ENCODE peak calls at places on chromosome 7, in five cellular contexts. I, X, B, F and S are unnamed samples.

GRCh38 chr7:71465741-71466189 is 333.8 kb downstream of the GALNT17 start:
- DNase-seq in I (no peak), X (no peak), B (no peak), F (no peak), S (no peak)

GRCh38 chr7:107978815-107979408 is 24.0 kb downstream of the LAMB1 start:
- DNase-seq in I (no peak), X (no peak), B (no peak), F (no peak), S (no peak)

GRCh38 chr7:45987521-45988290 is 66.6 kb upstream of the IGFBP3 start:
- DNase-seq in I (no peak), X (no peak), B (no peak), F (no peak), S (no peak)

GRCh38 chr7:34025579-34025978 is 120.2 kb downstream of the BMPER start:
- DNase-seq in I (no peak), X (no peak), B (no peak), F (no peak), S (no peak)

GRCh38 chr7:95865716-95866371 is 93.5 kb downstream of the DYNC1I1 start:
- DNase-seq in I (peak), X (peak), B (peak), F (peak), S (peak)

GRCh38 chr7:37977243-37977642 is 56.8 kb downstream of the EPDR1 start:
- DNase-seq in I (no peak), X (no peak), B (no peak), F (no peak), S (no peak)

GRCh38 chr7:157854066-157854891 is 517.5 kb downstream of the DNAJB6 start:
- DNase-seq in I (no peak), X (no peak), B (no peak), F (no peak), S (no peak)

GRCh38 chr7:83820641-83821040 is 171.7 kb upstream of the SEMA3E start:
- DNase-seq in I (no peak), X (no peak), B (no peak), F (no peak), S (no peak)

GRCh38 chr7:127393370-127394058 is 1.0 kb upstream of the ZNF800 start:
- DNase-seq in I (peak), X (no peak), B (no peak), F (peak), S (peak)

GRCh38 chr7:112449353-112449752 is 907 bp upstream of the IFRD1 start:
- DNase-seq in I (peak), X (peak), B (no peak), F (no peak), S (peak)

GRCh38 chr7:962401-963081 is 8.1 kb upstream of the ADAP1 start:
- DNase-seq in I (no peak), X (no peak), B (no peak), F (no peak), S (no peak)

DNA sequence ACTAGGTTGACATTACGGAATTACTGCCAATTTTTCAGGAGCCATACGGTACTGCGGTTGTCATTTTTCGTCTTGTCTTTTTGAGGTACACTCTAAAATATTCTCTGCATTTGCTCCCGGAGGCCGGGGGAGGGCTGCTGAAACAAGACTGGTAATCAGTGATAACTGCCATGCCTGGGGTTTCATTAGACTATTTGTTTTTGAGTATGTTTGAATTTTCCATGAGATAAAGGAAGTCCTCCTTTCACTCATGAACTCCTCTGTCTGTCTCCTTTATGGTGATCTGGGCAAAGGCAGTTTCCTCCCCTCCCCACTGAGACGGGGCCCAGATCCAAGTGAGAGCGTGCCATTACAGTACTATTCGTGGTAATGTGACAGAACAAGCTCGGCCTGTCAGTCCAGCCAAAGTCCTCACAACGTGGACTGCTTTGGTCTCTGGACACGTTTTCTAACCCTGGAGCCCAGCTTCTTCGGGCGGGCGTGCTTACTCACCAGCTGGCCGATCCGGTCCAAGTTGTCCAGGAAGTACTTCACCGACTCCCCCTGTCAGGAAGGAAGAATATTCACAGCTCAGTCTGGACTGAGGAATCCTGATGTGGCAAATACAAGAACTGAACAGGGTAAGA is 45.1 kb downstream of the AMZ1 start:
- DNase-seq in I (peak), X (peak), B (peak), F (peak), S (peak)
- H3K4me2 ChIP-seq in I (peak), X (peak), B (no peak), F (no peak), S (peak)

DNA sequence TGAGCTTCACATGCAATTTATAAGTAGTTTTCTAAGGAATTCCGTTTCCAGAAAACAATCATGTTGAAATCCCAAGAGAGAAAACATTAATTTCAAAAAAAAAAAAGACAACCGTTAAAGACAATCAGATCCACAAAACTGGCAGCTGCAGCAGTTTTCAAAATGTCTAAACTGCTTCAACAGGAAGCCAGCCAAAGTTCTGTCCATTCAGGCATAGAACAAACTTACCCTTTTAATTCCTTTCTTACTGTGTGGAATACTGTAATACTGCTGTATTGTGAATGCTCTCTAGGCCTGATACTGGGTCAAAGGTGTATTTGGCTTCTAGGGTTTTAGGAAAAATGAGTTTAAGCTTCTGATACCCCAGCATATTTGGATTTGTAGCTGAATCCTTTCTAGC is 31.6 kb downstream of the HOXA1 start:
- DNase-seq in I (no peak), X (peak), B (peak), F (no peak), S (peak)
- H3K4me2 ChIP-seq in I (no peak), X (no peak), B (no peak), F (no peak), S (no peak)

GRCh38 chr7:11830004-11830403 is 2.0 kb downstream of the THSD7A start:
- DNase-seq in I (no peak), X (peak), B (no peak), F (no peak), S (no peak)
- H3K4me2 ChIP-seq in I (peak), X (peak), B (no peak), F (no peak), S (no peak)

GRCh38 chr7:44107116-44107960 is 3.2 kb downstream of the AEBP1 start:
- DNase-seq in I (no peak), X (no peak), B (no peak), F (no peak), S (no peak)

GRCh38 chr7:44107961-44108767 is 4.0 kb downstream of the AEBP1 start:
- DNase-seq in I (no peak), X (no peak), B (no peak), F (no peak), S (no peak)

GRCh38 chr7:44105832-44106231 is 1.7 kb downstream of the AEBP1 start:
- DNase-seq in I (no peak), X (no peak), B (no peak), F (no peak), S (no peak)

GRCh38 chr7:44104880-44105771 is 981 bp downstream of the AEBP1 start:
- DNase-seq in I (peak), X (no peak), B (peak), F (peak), S (peak)

DNA sequence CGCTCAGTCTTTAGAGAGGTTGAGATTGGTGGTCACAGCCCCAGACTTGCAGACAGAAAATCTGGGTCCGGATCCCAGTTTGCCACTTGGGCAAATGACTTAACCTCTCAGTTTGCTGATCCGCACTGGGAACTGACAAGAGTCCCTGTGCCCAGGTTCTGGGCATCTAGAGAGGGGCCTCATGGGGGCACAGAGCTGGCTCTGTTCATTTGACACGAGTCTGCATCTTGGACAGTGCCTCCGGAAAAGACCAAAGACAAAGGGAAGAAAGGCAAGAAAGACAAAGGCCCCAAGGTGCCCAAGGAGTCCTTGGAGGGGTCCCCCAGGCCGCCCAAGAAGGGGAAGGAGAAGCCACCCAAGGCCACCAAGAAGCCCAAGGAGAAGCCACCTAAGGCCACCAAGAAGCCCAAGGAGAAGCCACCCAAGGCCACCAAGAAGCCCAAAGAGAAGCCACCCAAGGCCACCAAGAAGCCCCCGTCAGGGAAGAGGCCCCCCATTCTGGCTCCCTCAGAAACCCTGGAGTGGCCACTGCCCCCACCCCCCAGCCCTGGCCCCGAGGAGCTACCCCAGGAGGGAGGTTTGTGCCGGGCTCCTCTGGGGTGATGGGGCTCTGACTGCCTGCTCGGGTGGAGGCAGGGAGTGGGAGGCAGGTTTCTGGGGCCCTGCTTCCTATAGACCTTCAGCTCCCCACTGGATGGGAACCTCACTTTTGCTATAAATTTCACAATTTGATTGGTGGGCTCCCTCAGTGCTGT is 2.3 kb downstream of the AEBP1 start:
- DNase-seq in I (no peak), X (no peak), B (no peak), F (no peak), S (no peak)
- H3K4me2 ChIP-seq in I (peak), X (no peak), B (no peak), F (peak), S (peak)

GRCh38 chr7:81842361-81842760 is 72.5 kb upstream of the HGF start:
- DNase-seq in I (peak), X (no peak), B (no peak), F (no peak), S (no peak)
- H3K4me2 ChIP-seq in I (no peak), X (no peak), B (no peak), F (no peak), S (no peak)